ENCODE peak calls at places on chromosomes 16 and 17, in ten cellular contexts. R is lung; Y is left ventricle myocardium inferior; T is endothelial cell; X is retina; Z is Calu3; H is MM.1S; M is spleen; A is effector memory CD8-positive, alpha-beta T cell; N is Kasumi-1. J is an unnamed sample.

GRCh38 chr17:429589-429988 is 77.0 kb upstream of the RPH3AL start:
- DNase-seq in Y (no peak), Z (no peak), T (no peak), M (no peak), X (no peak), N (no peak), R (no peak), A (no peak), H (no peak), J (no peak)

GRCh38 chr17:17783121-17783824 is 53.5 kb downstream of the SREBF1 start:
- DNase-seq in X (peak), A (peak), M (peak), R (peak), N (no peak), H (peak), Z (peak), T (peak), Y (peak), J (peak)

GRCh38 chr17:61635913-61636432 is 45.0 kb upstream of the NACA2 start:
- DNase-seq in M (no peak), A (peak), Z (peak), R (no peak), N (peak), X (no peak), T (peak), H (peak), Y (no peak), J (no peak)

GRCh38 chr17:75011788-75012319 is 616 bp upstream of the MRPL58 start:
- DNase-seq in N (no peak), R (peak), Z (peak), X (no peak), H (no peak), T (no peak), M (no peak), A (no peak), Y (peak), J (peak)

GRCh38 chr17:17757944-17758343 is 76.7 kb downstream of the RAI1 start:
- DNase-seq in Y (no peak), M (no peak), N (no peak), A (no peak), Z (no peak), R (no peak), H (no peak), X (peak), T (no peak), J (no peak)

GRCh38 chr16:66511615-66512500 is 38.1 kb downstream of the TK2 start:
- DNase-seq in H (no peak), X (no peak), Y (no peak), T (no peak), M (no peak), R (no peak), N (no peak), Z (peak), A (no peak), J (no peak)

GRCh38 chr17:58275417-58275816 is 5.3 kb downstream of the MPO start:
- DNase-seq in A (no peak), M (peak), H (no peak), Y (no peak), Z (no peak), R (no peak), X (no peak), T (no peak), N (no peak), J (no peak)

GRCh38 chr16:11624645-11625607 is 38.2 kb upstream of the LITAF start:
- DNase-seq in R (no peak), H (no peak), X (no peak), T (no peak), A (no peak), M (no peak), Y (no peak), N (no peak), Z (no peak), J (no peak)

GRCh38 chr17:35214631-35215273 is 20.6 kb upstream of the SLC35G3 start:
- DNase-seq in H (no peak), Z (no peak), R (no peak), T (no peak), N (no peak), A (no peak), Y (no peak), M (no peak), X (no peak), J (no peak)

GRCh38 chr16:13756411-13756810 is 163.5 kb upstream of the ERCC4 start:
- DNase-seq in N (no peak), Y (no peak), R (no peak), Z (no peak), H (no peak), A (no peak), T (no peak), M (no peak), X (peak), J (no peak)

J was measured in ureter.